ENCODE peak calls at places on chromosomes 12 and 14, in six cellular contexts. One of them, this sample, is unnamed.

GRCh38 chr14:71116206-71117122 is 209.2 kb downstream of the PCNX1 start:
- DNase-seq in endodermal cell: no peak
- DNase-seq in foreskin fibroblast: no peak
- DNase-seq in kidney: no peak
- DNase-seq in H9: no peak
- DNase-seq in A549: no peak
- DNase-seq in this sample: no peak

GRCh38 chr14:76011959-76012802 is 26.6 kb downstream of the IFT43 start:
- DNase-seq in endodermal cell: no peak
- DNase-seq in foreskin fibroblast: no peak
- DNase-seq in kidney: peak
- DNase-seq in H9: peak
- DNase-seq in A549: no peak
- DNase-seq in this sample: no peak

GRCh38 chr12:104748790-104749189 is 209.3 kb downstream of the SLC41A2 start:
- DNase-seq in endodermal cell: peak
- DNase-seq in foreskin fibroblast: no peak
- DNase-seq in kidney: no peak
- DNase-seq in H9: peak
- DNase-seq in A549: no peak
- DNase-seq in this sample: no peak

GRCh38 chr12:67927815-67928214 is 61.4 kb upstream of the IFNG-AS1 start:
- DNase-seq in endodermal cell: no peak
- DNase-seq in foreskin fibroblast: no peak
- DNase-seq in kidney: no peak
- DNase-seq in H9: no peak
- DNase-seq in A549: no peak
- DNase-seq in this sample: no peak

GRCh38 chr14:83162351-83162929 is 1628.8 kb upstream of the SEL1L start:
- DNase-seq in endodermal cell: no peak
- DNase-seq in foreskin fibroblast: no peak
- DNase-seq in kidney: no peak
- DNase-seq in H9: no peak
- DNase-seq in A549: no peak
- DNase-seq in this sample: no peak

GRCh38 chr12:103470664-103471063 is 25.1 kb downstream of the C12orf42 start:
- DNase-seq in endodermal cell: no peak
- DNase-seq in foreskin fibroblast: no peak
- DNase-seq in kidney: no peak
- DNase-seq in H9: no peak
- DNase-seq in A549: no peak
- DNase-seq in this sample: no peak

GRCh38 chr14:52694761-52695480 is 437 bp downstream of the ERO1A start:
- DNase-seq in endodermal cell: peak
- DNase-seq in foreskin fibroblast: peak
- DNase-seq in kidney: no peak
- DNase-seq in H9: no peak
- DNase-seq in A549: no peak
- DNase-seq in this sample: peak

GRCh38 chr12:127636881-127637280 is 630.1 kb upstream of the TMEM132C start:
- DNase-seq in endodermal cell: no peak
- DNase-seq in foreskin fibroblast: no peak
- DNase-seq in kidney: no peak
- DNase-seq in H9: no peak
- DNase-seq in A549: no peak
- DNase-seq in this sample: no peak

GRCh38 chr14:105622329-105622955 is 96.1 kb downstream of the TMEM121 start:
- DNase-seq in endodermal cell: no peak
- DNase-seq in foreskin fibroblast: no peak
- DNase-seq in kidney: no peak
- DNase-seq in H9: peak
- DNase-seq in A549: no peak
- DNase-seq in this sample: no peak

GRCh38 chr14:105475269-105475915 is 771 bp downstream of the CRIP2 start:
- DNase-seq in endodermal cell: peak
- DNase-seq in foreskin fibroblast: no peak
- DNase-seq in kidney: peak
- DNase-seq in H9: no peak
- DNase-seq in A549: no peak
- DNase-seq in this sample: peak

GRCh38 chr14:73634333-73634833 is 10.4 kb upstream of the DNAL1 start:
- DNase-seq in endodermal cell: peak
- DNase-seq in foreskin fibroblast: no peak
- DNase-seq in kidney: peak
- DNase-seq in H9: peak
- DNase-seq in A549: no peak
- DNase-seq in this sample: no peak

GRCh38 chr14:23863836-23864235 is 89.7 kb upstream of the DHRS4 start:
- DNase-seq in endodermal cell: no peak
- DNase-seq in foreskin fibroblast: no peak
- DNase-seq in kidney: no peak
- DNase-seq in H9: no peak
- DNase-seq in A549: no peak
- DNase-seq in this sample: no peak

GRCh38 chr12:65585648-65586420 is 238.4 kb upstream of the HMGA2 start:
- DNase-seq in endodermal cell: no peak
- DNase-seq in foreskin fibroblast: no peak
- DNase-seq in kidney: no peak
- DNase-seq in H9: no peak
- DNase-seq in A549: no peak
- DNase-seq in this sample: no peak

DNA sequence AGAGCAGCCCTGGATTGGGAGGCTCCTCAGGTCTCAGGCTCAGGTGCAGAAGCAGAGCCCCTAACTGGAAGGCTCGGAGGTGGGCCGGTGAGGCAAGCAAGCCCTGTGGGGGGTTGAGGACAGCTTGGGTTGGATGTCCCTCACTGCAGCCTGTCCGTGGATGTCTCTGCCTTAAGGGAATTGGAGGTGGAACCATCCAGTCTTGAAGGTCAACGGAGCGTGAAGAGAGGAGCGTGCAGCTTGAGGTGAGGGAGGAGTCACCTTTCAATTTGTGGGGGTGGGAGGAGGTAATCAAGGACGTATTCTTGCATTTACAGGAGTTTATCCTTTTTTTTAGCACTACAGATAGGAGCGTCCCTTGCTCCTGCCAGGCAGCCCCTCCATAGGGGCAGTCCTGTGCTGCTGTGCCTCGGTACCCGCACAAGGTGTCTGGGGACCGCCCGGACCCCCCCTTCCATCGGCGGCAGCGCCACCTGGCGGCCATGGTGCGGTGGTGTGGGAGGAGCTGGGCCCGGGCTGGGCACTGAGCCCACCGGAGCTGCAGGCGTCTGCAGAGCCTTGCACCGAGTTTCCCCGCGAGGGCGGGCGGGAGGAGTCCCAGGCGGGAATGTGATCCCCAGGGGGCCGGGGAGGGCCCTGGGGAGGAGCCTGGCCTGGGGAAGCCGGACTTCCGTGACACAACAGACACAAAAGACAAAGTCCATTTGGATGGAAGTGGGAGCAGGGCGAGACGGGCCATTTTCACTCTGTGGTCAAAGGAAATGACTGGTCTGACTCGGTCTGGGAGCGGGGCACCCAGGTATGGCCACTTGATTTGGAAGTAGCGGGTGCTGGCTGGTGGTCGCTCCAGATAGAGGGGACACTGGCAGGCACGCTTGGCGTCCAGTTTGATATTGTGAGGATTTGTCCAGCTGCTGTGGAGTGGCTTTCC is 884 bp downstream of the DNAJC22 start:
- DNase-seq in endodermal cell: peak
- DNase-seq in foreskin fibroblast: peak
- DNase-seq in kidney: peak
- DNase-seq in H9: peak
- DNase-seq in A549: peak
- DNase-seq in this sample: peak
- TF ChIP-seq CTCF in endodermal cell: peak
- TF ChIP-seq CTCF in foreskin fibroblast: peak
- TF ChIP-seq CTCF in kidney: peak
- TF ChIP-seq CTCF in H9: peak
- TF ChIP-seq CTCF in A549: peak
- TF ChIP-seq CTCF in this sample: peak

GRCh38 chr14:59570122-59570521 is 6.5 kb downstream of the CCDC175 start:
- DNase-seq in endodermal cell: no peak
- DNase-seq in foreskin fibroblast: no peak
- DNase-seq in kidney: no peak
- DNase-seq in H9: no peak
- DNase-seq in A549: no peak
- DNase-seq in this sample: no peak
- TF ChIP-seq CTCF in endodermal cell: peak
- TF ChIP-seq CTCF in foreskin fibroblast: no peak
- TF ChIP-seq CTCF in kidney: no peak
- TF ChIP-seq CTCF in H9: peak
- TF ChIP-seq CTCF in A549: peak
- TF ChIP-seq CTCF in this sample: no peak

GRCh38 chr12:24630446-24630845 is 318.5 kb downstream of the BCAT1 start:
- DNase-seq in endodermal cell: no peak
- DNase-seq in foreskin fibroblast: no peak
- DNase-seq in kidney: no peak
- DNase-seq in H9: no peak
- DNase-seq in A549: no peak
- DNase-seq in this sample: no peak
- TF ChIP-seq CTCF in endodermal cell: peak
- TF ChIP-seq CTCF in foreskin fibroblast: no peak
- TF ChIP-seq CTCF in kidney: no peak
- TF ChIP-seq CTCF in H9: peak
- TF ChIP-seq CTCF in A549: no peak
- TF ChIP-seq CTCF in this sample: no peak

GRCh38 chr12:57839996-57840395 is 6.5 kb downstream of the CTDSP2 start:
- DNase-seq in endodermal cell: no peak
- DNase-seq in foreskin fibroblast: no peak
- DNase-seq in kidney: no peak
- DNase-seq in H9: no peak
- DNase-seq in A549: no peak
- DNase-seq in this sample: no peak
- TF ChIP-seq CTCF in endodermal cell: no peak
- TF ChIP-seq CTCF in foreskin fibroblast: no peak
- TF ChIP-seq CTCF in kidney: no peak
- TF ChIP-seq CTCF in H9: no peak
- TF ChIP-seq CTCF in A549: no peak
- TF ChIP-seq CTCF in this sample: no peak